ENCODE peak calls at places on chromosome 13, in five cellular contexts. One of them, this sample, is unnamed.

GRCh38 chr13:79457948-79458347 is 23.0 kb upstream of the NDFIP2 start:
- DNase-seq in GM23248: peak
- DNase-seq in stomach: no peak
- DNase-seq in colonic mucosa: no peak
- DNase-seq in CD8-positive, alpha-beta T cell: no peak
- DNase-seq in this sample: peak

GRCh38 chr13:112102243-112102642 is 35.3 kb downstream of the SOX1 start:
- DNase-seq in GM23248: peak
- DNase-seq in stomach: no peak
- DNase-seq in colonic mucosa: no peak
- DNase-seq in CD8-positive, alpha-beta T cell: no peak
- DNase-seq in this sample: peak

GRCh38 chr13:112131740-112132113 is 64.8 kb downstream of the SOX1 start:
- DNase-seq in GM23248: no peak
- DNase-seq in stomach: peak
- DNase-seq in colonic mucosa: peak
- DNase-seq in CD8-positive, alpha-beta T cell: no peak
- DNase-seq in this sample: peak

GRCh38 chr13:105232403-105232802 is 1303.1 kb downstream of the EFNB2 start:
- DNase-seq in GM23248: no peak
- DNase-seq in stomach: no peak
- DNase-seq in colonic mucosa: no peak
- DNase-seq in CD8-positive, alpha-beta T cell: no peak
- DNase-seq in this sample: no peak

GRCh38 chr13:46134961-46135522 is 30.2 kb upstream of the CPB2 start:
- DNase-seq in GM23248: no peak
- DNase-seq in stomach: peak
- DNase-seq in colonic mucosa: no peak
- DNase-seq in CD8-positive, alpha-beta T cell: no peak
- DNase-seq in this sample: no peak

GRCh38 chr13:74466015-74466414 is 331.8 kb upstream of the KLF12 start:
- DNase-seq in GM23248: no peak
- DNase-seq in stomach: no peak
- DNase-seq in colonic mucosa: no peak
- DNase-seq in CD8-positive, alpha-beta T cell: no peak
- DNase-seq in this sample: no peak

GRCh38 chr13:110450941-110451340 is 110.6 kb downstream of the RAB20 start:
- DNase-seq in GM23248: no peak
- DNase-seq in stomach: no peak
- DNase-seq in colonic mucosa: no peak
- DNase-seq in CD8-positive, alpha-beta T cell: no peak
- DNase-seq in this sample: no peak

GRCh38 chr13:105960326-105960725 is 575.1 kb downstream of the EFNB2 start:
- DNase-seq in GM23248: no peak
- DNase-seq in stomach: no peak
- DNase-seq in colonic mucosa: no peak
- DNase-seq in CD8-positive, alpha-beta T cell: no peak
- DNase-seq in this sample: no peak

GRCh38 chr13:56338421-56338820 is 802.3 kb upstream of the PRR20A start:
- DNase-seq in GM23248: no peak
- DNase-seq in stomach: no peak
- DNase-seq in colonic mucosa: no peak
- DNase-seq in CD8-positive, alpha-beta T cell: no peak
- DNase-seq in this sample: no peak

GRCh38 chr13:73179906-73180305 is 121.1 kb downstream of the KLF5 start:
- DNase-seq in GM23248: no peak
- DNase-seq in stomach: no peak
- DNase-seq in colonic mucosa: no peak
- DNase-seq in CD8-positive, alpha-beta T cell: no peak
- DNase-seq in this sample: no peak

GRCh38 chr13:50668044-50668443 is 175.4 kb downstream of the DLEU7 start:
- DNase-seq in GM23248: no peak
- DNase-seq in stomach: no peak
- DNase-seq in colonic mucosa: no peak
- DNase-seq in CD8-positive, alpha-beta T cell: no peak
- DNase-seq in this sample: no peak

DNA sequence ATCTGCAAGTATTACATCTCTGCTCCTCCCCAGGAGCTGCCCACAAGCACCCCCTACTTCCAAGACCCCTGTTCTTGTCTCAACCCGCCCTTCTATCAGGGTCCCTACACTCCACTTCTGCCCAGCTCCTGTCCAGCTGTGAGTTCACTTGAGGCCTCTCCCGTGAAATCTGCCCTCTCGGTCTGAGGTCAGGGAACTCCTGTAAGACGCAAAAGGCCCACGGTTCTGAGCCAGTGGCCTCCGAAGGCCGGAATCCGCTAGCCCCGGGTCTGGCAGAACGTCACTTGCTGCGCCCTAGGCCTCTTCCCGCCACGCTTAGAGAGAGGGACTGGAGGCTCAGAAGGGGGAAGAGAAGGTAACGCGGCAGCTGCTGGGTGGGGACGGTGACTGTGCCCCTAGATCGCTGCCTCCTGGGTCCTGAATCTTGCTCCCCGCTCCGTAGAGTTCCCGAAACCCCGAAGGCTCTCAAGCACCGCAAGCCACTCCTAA is 912 bp upstream of the FARP1 start:
- DNase-seq in GM23248: no peak
- DNase-seq in stomach: peak
- DNase-seq in colonic mucosa: peak
- DNase-seq in CD8-positive, alpha-beta T cell: no peak
- DNase-seq in this sample: no peak
- H3K4me3 ChIP-seq in GM23248: peak
- H3K4me3 ChIP-seq in stomach: peak
- H3K4me3 ChIP-seq in colonic mucosa: peak
- H3K4me3 ChIP-seq in CD8-positive, alpha-beta T cell: peak
- H3K4me3 ChIP-seq in this sample: peak

GRCh38 chr13:29581666-29582065 is 13.8 kb downstream of the SLC7A1 start:
- DNase-seq in GM23248: peak
- DNase-seq in stomach: no peak
- DNase-seq in colonic mucosa: no peak
- DNase-seq in CD8-positive, alpha-beta T cell: no peak
- DNase-seq in this sample: no peak
- H3K4me3 ChIP-seq in GM23248: peak
- H3K4me3 ChIP-seq in stomach: no peak
- H3K4me3 ChIP-seq in colonic mucosa: no peak
- H3K4me3 ChIP-seq in CD8-positive, alpha-beta T cell: no peak
- H3K4me3 ChIP-seq in this sample: no peak

GRCh38 chr13:26929971-26930730 is 169.6 kb upstream of the GPR12 start:
- DNase-seq in GM23248: peak
- DNase-seq in stomach: peak
- DNase-seq in colonic mucosa: peak
- DNase-seq in CD8-positive, alpha-beta T cell: peak
- DNase-seq in this sample: no peak
- H3K4me3 ChIP-seq in GM23248: peak
- H3K4me3 ChIP-seq in stomach: no peak
- H3K4me3 ChIP-seq in colonic mucosa: no peak
- H3K4me3 ChIP-seq in CD8-positive, alpha-beta T cell: no peak
- H3K4me3 ChIP-seq in this sample: peak

GRCh38 chr13:49446473-49446872 is 2.4 kb downstream of the SETDB2 start:
- DNase-seq in GM23248: no peak
- DNase-seq in stomach: no peak
- DNase-seq in colonic mucosa: no peak
- DNase-seq in CD8-positive, alpha-beta T cell: no peak
- DNase-seq in this sample: peak
- H3K4me3 ChIP-seq in GM23248: no peak
- H3K4me3 ChIP-seq in stomach: no peak
- H3K4me3 ChIP-seq in colonic mucosa: no peak
- H3K4me3 ChIP-seq in CD8-positive, alpha-beta T cell: no peak
- H3K4me3 ChIP-seq in this sample: no peak

GRCh38 chr13:109243311-109243951 is 543.0 kb downstream of the IRS2 start:
- DNase-seq in GM23248: peak
- DNase-seq in stomach: no peak
- DNase-seq in colonic mucosa: no peak
- DNase-seq in CD8-positive, alpha-beta T cell: no peak
- DNase-seq in this sample: no peak
- H3K4me3 ChIP-seq in GM23248: peak
- H3K4me3 ChIP-seq in stomach: no peak
- H3K4me3 ChIP-seq in colonic mucosa: no peak
- H3K4me3 ChIP-seq in CD8-positive, alpha-beta T cell: no peak
- H3K4me3 ChIP-seq in this sample: peak

GRCh38 chr13:67355791-67356190 is 125.7 kb upstream of the PCDH9 start:
- DNase-seq in GM23248: no peak
- DNase-seq in stomach: no peak
- DNase-seq in colonic mucosa: no peak
- DNase-seq in CD8-positive, alpha-beta T cell: no peak
- DNase-seq in this sample: no peak
- H3K4me3 ChIP-seq in GM23248: no peak
- H3K4me3 ChIP-seq in stomach: no peak
- H3K4me3 ChIP-seq in colonic mucosa: no peak
- H3K4me3 ChIP-seq in CD8-positive, alpha-beta T cell: no peak
- H3K4me3 ChIP-seq in this sample: no peak

DNA sequence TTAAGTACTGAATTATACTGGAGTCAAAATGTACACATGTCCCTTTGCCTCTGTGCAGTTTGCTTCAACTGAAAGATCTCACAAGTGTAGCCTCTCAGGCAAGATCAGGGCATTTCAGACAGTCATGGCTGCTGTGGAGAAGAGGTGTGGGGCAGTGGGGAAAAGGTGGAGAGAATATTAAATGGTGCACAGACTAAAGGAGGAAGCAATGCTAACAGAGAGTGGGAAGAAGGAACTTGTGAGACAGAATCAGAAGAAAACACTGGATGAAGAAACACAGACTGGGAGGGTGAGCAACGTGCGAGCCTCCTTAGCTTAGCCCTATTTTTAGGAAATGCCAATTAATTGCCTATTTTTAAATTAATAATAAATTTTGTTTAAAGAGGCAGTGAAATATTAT is 49.6 kb upstream of the RAP2A start:
- DNase-seq in GM23248: no peak
- DNase-seq in stomach: no peak
- DNase-seq in colonic mucosa: no peak
- DNase-seq in CD8-positive, alpha-beta T cell: no peak
- DNase-seq in this sample: no peak
- H3K4me3 ChIP-seq in GM23248: no peak
- H3K4me3 ChIP-seq in stomach: no peak
- H3K4me3 ChIP-seq in colonic mucosa: no peak
- H3K4me3 ChIP-seq in CD8-positive, alpha-beta T cell: no peak
- H3K4me3 ChIP-seq in this sample: no peak

DNA sequence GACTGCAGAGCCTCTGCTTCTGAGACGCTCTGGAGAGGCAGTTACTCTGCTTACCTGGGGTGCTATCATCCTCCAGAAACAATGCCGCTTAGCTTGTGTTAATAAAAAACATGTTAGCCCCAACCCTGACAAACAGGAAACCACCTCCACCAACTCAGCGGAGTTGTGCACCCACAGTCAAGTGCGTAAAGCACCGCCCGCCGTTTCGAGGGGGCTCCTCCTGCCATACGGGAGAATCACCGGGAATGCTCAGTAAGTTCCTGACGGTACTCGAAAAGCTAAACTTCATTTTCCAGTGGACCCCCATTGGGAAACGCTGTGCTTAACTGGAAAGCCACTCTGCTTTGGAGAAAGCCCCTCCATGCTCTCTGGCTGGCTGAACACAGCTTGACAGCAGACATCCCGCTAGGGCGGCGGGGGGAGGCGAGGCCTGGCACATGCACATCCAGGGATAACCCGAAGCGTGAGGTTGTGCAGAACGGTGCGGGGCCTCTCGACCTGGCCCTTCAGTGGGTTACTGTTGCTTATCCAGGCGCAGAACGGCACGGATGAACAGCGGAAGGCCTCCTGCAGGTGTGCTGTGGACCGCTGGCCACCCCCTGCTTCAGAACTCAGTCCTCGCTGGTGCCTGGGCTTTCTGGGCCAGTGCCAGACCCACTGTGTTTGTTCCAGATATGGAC is 17.1 kb downstream of the GAS6 start:
- DNase-seq in GM23248: no peak
- DNase-seq in stomach: no peak
- DNase-seq in colonic mucosa: no peak
- DNase-seq in CD8-positive, alpha-beta T cell: peak
- DNase-seq in this sample: peak
- H3K4me3 ChIP-seq in GM23248: no peak
- H3K4me3 ChIP-seq in stomach: no peak
- H3K4me3 ChIP-seq in colonic mucosa: no peak
- H3K4me3 ChIP-seq in CD8-positive, alpha-beta T cell: peak
- H3K4me3 ChIP-seq in this sample: no peak

DNA sequence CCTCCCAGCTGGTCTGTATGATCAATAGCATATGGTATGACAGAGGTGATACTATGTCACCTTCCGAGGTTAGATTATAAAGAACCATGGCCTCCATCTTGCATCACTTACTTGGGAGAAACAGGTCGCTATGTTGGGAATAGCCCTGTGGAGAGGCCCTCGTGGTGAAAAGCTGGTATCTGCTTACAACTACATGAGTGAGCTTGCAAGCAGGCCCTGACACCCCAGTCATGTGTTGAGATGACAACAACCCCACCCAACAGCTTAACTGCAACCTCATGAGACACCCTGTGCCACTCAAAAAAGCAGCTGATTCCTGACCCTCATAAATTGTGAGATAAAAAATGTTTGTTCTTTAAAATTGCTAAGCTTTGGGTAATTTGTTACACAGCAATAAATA is 18.8 kb downstream of the MTRF1 start:
- DNase-seq in GM23248: peak
- DNase-seq in stomach: no peak
- DNase-seq in colonic mucosa: no peak
- DNase-seq in CD8-positive, alpha-beta T cell: no peak
- DNase-seq in this sample: no peak
- H3K4me3 ChIP-seq in GM23248: no peak
- H3K4me3 ChIP-seq in stomach: no peak
- H3K4me3 ChIP-seq in colonic mucosa: no peak
- H3K4me3 ChIP-seq in CD8-positive, alpha-beta T cell: no peak
- H3K4me3 ChIP-seq in this sample: no peak

GRCh38 chr13:99967884-99968520 is 3.6 kb downstream of the ZIC5 start:
- DNase-seq in GM23248: no peak
- DNase-seq in stomach: no peak
- DNase-seq in colonic mucosa: no peak
- DNase-seq in CD8-positive, alpha-beta T cell: no peak
- DNase-seq in this sample: peak
- H3K4me3 ChIP-seq in GM23248: peak
- H3K4me3 ChIP-seq in stomach: peak
- H3K4me3 ChIP-seq in colonic mucosa: peak
- H3K4me3 ChIP-seq in CD8-positive, alpha-beta T cell: no peak
- H3K4me3 ChIP-seq in this sample: no peak